ENCODE peak calls at places on chromosomes 13 and 19, in eight cellular contexts. K is SHP77 treated with DMSO at 0.1 percent for 48 hours; O is ACHN; J is activated naive CD4-positive, alpha-beta T cell treated with anti-CD3 and anti-CD28 coated beads, Interleukin-2, amount 10 ng/mL, durations not matched to agents 7 days and 5 days; Q is HTR-8/SVneo; H is stimulated activated CD8-positive, alpha-beta memory T cell treated with anti-CD3 and anti-CD28 coated beads, Interleukin-2, amount 100 ng/mL, for 1 hour; P is Karpas-422; Y is body of pancreas. U is an unnamed sample.

GRCh38 chr13:73865027-73865426 is 269.2 kb downstream of the KLF12 start:
- DNase-seq in Q (no peak), J (no peak), Y (no peak), K (no peak), O (no peak), H (no peak), P (no peak), U (no peak)

GRCh38 chr13:60584976-60585375 is 188.0 kb downstream of the TDRD3 start:
- DNase-seq in J (no peak), P (no peak), K (no peak), O (no peak), H (no peak), Y (no peak), Q (no peak), U (no peak)

GRCh38 chr13:27619711-27620376 is 485 bp downstream of the LNX2 start:
- DNase-seq in Y (no peak), H (peak; percentile 10), P (peak; percentile 72), K (no peak), O (no peak), Q (no peak), J (peak; percentile 65), U (no peak)

GRCh38 chr13:70310720-70311119 is 202.5 kb upstream of the KLHL1 start:
- DNase-seq in Y (no peak), J (no peak), Q (no peak), K (peak; percentile 29), H (no peak), P (peak; percentile 68), O (peak; percentile 62), U (no peak)

GRCh38 chr13:53129864-53130393 is 101.3 kb downstream of the OLFM4 start:
- DNase-seq in J (no peak), H (no peak), Q (no peak), P (no peak), Y (no peak), K (no peak), O (no peak), U (no peak)

GRCh38 chr13:94548382-94549240 is 47.3 kb downstream of the TGDS start:
- DNase-seq in K (peak; percentile 95), Y (peak; percentile 53), J (peak; percentile 21), H (no peak), O (peak; percentile 51), P (peak; percentile 78), Q (peak; percentile 18), U (peak; percentile 9)

GRCh38 chr19:12772323-12772722 is 3.0 kb downstream of the HOOK2 start:
- DNase-seq in Y (no peak), Q (no peak), J (no peak), H (no peak), P (no peak), O (no peak), K (no peak), U (no peak)

GRCh38 chr19:55319786-55320185 is 5.4 kb downstream of the TMEM150B start:
- DNase-seq in K (no peak), Y (peak; percentile 29), O (no peak), P (peak; percentile 78), J (no peak), H (no peak), Q (no peak), U (no peak)

GRCh38 chr19:45478454-45479238 is 10.8 kb downstream of the FOSB start:
- DNase-seq in K (peak; percentile 91), J (peak; percentile 93), H (peak; percentile 80), Q (peak; percentile 71), Y (peak; percentile 92), P (peak; percentile 96), O (peak; percentile 92), U (no peak)

GRCh38 chr13:95714142-95714832 is 37.3 kb downstream of the DNAJC3 start:
- DNase-seq in J (no peak), O (no peak), Q (no peak), H (no peak), Y (no peak), K (no peak), P (no peak), U (no peak)

GRCh38 chr13:44403720-44404063 is 30.1 kb downstream of the SERP2 start:
- DNase-seq in P (no peak), Y (no peak), Q (no peak), H (no peak), J (no peak), O (no peak), K (no peak), U (no peak)

GRCh38 chr19:55508120-55508519 is 19.9 kb downstream of the SSC5D start:
- DNase-seq in K (no peak), Q (no peak), Y (no peak), H (no peak), O (no peak), P (no peak), J (no peak), U (no peak)

GRCh38 chr19:48418317-48419064 is 25.0 kb downstream of the GRIN2D start:
- DNase-seq in Y (no peak), H (no peak), O (peak; percentile 30), K (no peak), Q (no peak), J (no peak), P (no peak), U (no peak)

GRCh38 chr19:47497073-47497766 is 13.2 kb upstream of the KPTN start:
- DNase-seq in O (no peak), P (no peak), K (no peak), H (no peak), Y (peak; percentile 72), Q (no peak), J (no peak), U (no peak)

GRCh38 chr19:1066748-1067340 is at the start of gene ARHGAP45:
- DNase-seq in H (peak; percentile 67), K (no peak), Y (no peak), P (peak; percentile 92), Q (no peak), J (peak; percentile 91), O (no peak), U (peak; percentile 62)

GRCh38 chr19:35181387-35181786 is 26.9 kb downstream of the FXYD5 start:
- DNase-seq in O (no peak), Y (no peak), J (no peak), K (no peak), P (no peak), H (no peak), Q (no peak), U (no peak)

GRCh38 chr19:42121666-42122069 is 10.6 kb downstream of the POU2F2 start:
- DNase-seq in Q (peak; percentile 90), J (peak; percentile 76), K (no peak), Y (no peak), P (peak; percentile 92), H (peak; percentile 42), O (peak; percentile 64), U (no peak)

GRCh38 chr13:108154421-108154858 is 60.9 kb downstream of the LIG4 start:
- DNase-seq in O (peak; percentile 12), H (no peak), J (no peak), Y (peak; percentile 64), Q (no peak), K (no peak), P (no peak), U (no peak)

GRCh38 chr19:862529-863304 is 3.3 kb downstream of the CFD start:
- DNase-seq in K (no peak), O (no peak), H (peak; percentile 56), Y (peak; percentile 62), P (peak; percentile 89), Q (no peak), J (peak; percentile 88), U (peak; percentile 70)

GRCh38 chr19:10419646-10420443 is 493 bp upstream of the PDE4A start:
- DNase-seq in Y (no peak), O (peak; percentile 72), K (peak; percentile 33), P (peak; percentile 86), H (no peak), J (peak; percentile 75), Q (no peak), U (no peak)

GRCh38 chr13:21058361-21058760 is 3.0 kb downstream of the LATS2 start:
- DNase-seq in K (no peak), H (no peak), P (no peak), O (no peak), Y (no peak), Q (no peak), J (no peak), U (no peak)